ENCODE peak calls at places on chromosomes 4 and X, in eight cellular contexts. A, D, Q, T, W, N, L and O are unnamed samples.
A peak's percentile ranks its signal among the peaks of the same experiment; 100 is the strongest.

GRCh38 chr4:8403981-8404380 is 36.5 kb downstream of the ACOX3 start:
- DNase-seq in A (no peak), D (no peak), Q (no peak), T (no peak), W (no peak), N (no peak), L (no peak), O (no peak)

GRCh38 chrX:4710618-4711433 is 997.4 kb upstream of the PRKX start:
- DNase-seq in A (no peak), D (no peak), Q (no peak), T (no peak), W (no peak), N (no peak), L (peak; percentile 76), O (peak; percentile 65)

GRCh38 chr4:181823183-181823582 is 420.0 kb upstream of the TENM3 start:
- DNase-seq in A (no peak), D (no peak), Q (no peak), T (no peak), W (no peak), N (no peak), L (no peak), O (no peak)

GRCh38 chrX:10112510-10112909 is 44.3 kb upstream of the CLCN4 start:
- DNase-seq in A (no peak), D (no peak), Q (no peak), T (no peak), W (no peak), N (no peak), L (no peak), O (no peak)

GRCh38 chr4:1293981-1294380 is 4.3 kb downstream of the MAEA start:
- DNase-seq in A (no peak), D (no peak), Q (no peak), T (no peak), W (no peak), N (no peak), L (peak; percentile 71), O (peak; percentile 39)

GRCh38 chr4:181647396-181648107 is 595.6 kb upstream of the TENM3 start:
- DNase-seq in A (no peak), D (no peak), Q (no peak), T (no peak), W (no peak), N (peak; percentile 31), L (no peak), O (no peak)

GRCh38 chr4:168877407-168877778 is 132.7 kb downstream of the CBR4 start:
- DNase-seq in A (no peak), D (no peak), Q (no peak), T (no peak), W (no peak), N (no peak), L (no peak), O (no peak)

GRCh38 chr4:41878170-41878941 is 56.9 kb upstream of the TMEM33 start:
- DNase-seq in A (no peak), D (no peak), Q (no peak), T (no peak), W (no peak), N (no peak), L (no peak), O (no peak)

GRCh38 chr4:177315767-177316490 is 6.3 kb downstream of the NEIL3 start:
- DNase-seq in A (no peak), D (no peak), Q (no peak), T (no peak), W (no peak), N (no peak), L (no peak), O (no peak)

GRCh38 chrX:103170216-103170615 is 44.7 kb upstream of the BEX4 start:
- DNase-seq in A (no peak), D (no peak), Q (no peak), T (no peak), W (no peak), N (peak; percentile 66), L (no peak), O (no peak)

GRCh38 chr4:39763714-39764572 is 66.0 kb downstream of the UBE2K start:
- DNase-seq in A (no peak), D (no peak), Q (no peak), T (no peak), W (no peak), N (no peak), L (no peak), O (no peak)

GRCh38 chr4:20883677-20884076 is 183.4 kb downstream of the PACRGL start:
- DNase-seq in A (no peak), D (no peak), Q (no peak), T (no peak), W (no peak), N (no peak), L (no peak), O (no peak)

GRCh38 chrX:21738145-21738949 is 19.6 kb downstream of the SMPX start:
- DNase-seq in A (no peak), D (peak; percentile 57), Q (peak; percentile 33), T (no peak), W (no peak), N (no peak), L (no peak), O (no peak)